ENCODE peak calls at places on chromosomes 16 and 17, in five cellular contexts. M is suprapubic skin, H is coronary artery, N is epithelial cell of esophagus, W is astrocyte of the cerebellum. A is an unnamed sample.

GRCh38 chr16:2937170-2937569 is 25.4 kb downstream of the FLYWCH1 start:
- DNase-seq in H (no peak), N (no peak), W (no peak), M (no peak), A (no peak)

GRCh38 chr17:7656958-7657715 is 6.4 kb downstream of the ATP1B2 start:
- DNase-seq in W (no peak), N (no peak), M (no peak), H (no peak), A (no peak)

GRCh38 chr17:44269118-44269794 is 1.3 kb upstream of the SLC4A1 start:
- DNase-seq in W (no peak), M (no peak), H (no peak), N (no peak), A (no peak)

GRCh38 chr16:68265078-68265925 is 976 bp downstream of the SLC7A6 start:
- DNase-seq in W (no peak), M (peak), N (peak), H (no peak), A (peak)

GRCh38 chr17:67260051-67260987 is 15.3 kb upstream of the HELZ start:
- DNase-seq in H (no peak), W (peak), N (peak), M (no peak), A (peak)

GRCh38 chr16:86986136-86986535 is 331.1 kb downstream of the C16orf95 start:
- DNase-seq in W (no peak), M (no peak), N (no peak), H (no peak), A (no peak)

GRCh38 chr17:18004345-18004744 is 31.7 kb downstream of the DRC3 start:
- DNase-seq in M (no peak), W (no peak), H (no peak), N (no peak), A (no peak)

GRCh38 chr16:70437017-70437581 is 1.8 kb downstream of the ST3GAL2 start:
- DNase-seq in H (no peak), W (peak), M (no peak), N (no peak), A (peak)

GRCh38 chr17:66508896-66509843 is 206.8 kb downstream of the PRKCA start:
- DNase-seq in N (peak), W (no peak), M (no peak), H (no peak), A (peak)

GRCh38 chr17:17812211-17813054 is 24.4 kb downstream of the SREBF1 start:
- DNase-seq in M (peak), W (no peak), H (no peak), N (peak), A (peak)

GRCh38 chr17:5510776-5511175 is 24.4 kb downstream of the MIS12 start:
- DNase-seq in W (no peak), H (no peak), M (no peak), N (peak), A (no peak)

GRCh38 chr17:28008526-28008925 is 34.0 kb upstream of the NLK start:
- DNase-seq in M (no peak), H (no peak), N (peak), W (peak), A (peak)

GRCh38 chr16:8619671-8620370 is 1.7 kb upstream of the METTL22 start:
- DNase-seq in W (no peak), N (no peak), M (no peak), H (no peak), A (no peak)

GRCh38 chr17:17445925-17446665 is 30.7 kb upstream of the MED9 start:
- DNase-seq in H (no peak), N (peak), W (peak), M (peak), A (peak)

GRCh38 chr16:55567382-55567781 is 898 bp downstream of the CAPNS2 start:
- DNase-seq in W (no peak), H (no peak), M (no peak), N (peak), A (peak)

GRCh38 chr17:60640503-60640902 is 37.1 kb upstream of the BCAS3 start:
- DNase-seq in N (peak), M (no peak), H (no peak), W (no peak), A (peak)

GRCh38 chr16:30974348-30974747 is 10.7 kb upstream of the HSD3B7 start:
- DNase-seq in M (no peak), H (no peak), W (no peak), N (no peak), A (no peak)

GRCh38 chr16:4316732-4317461 is 1.0 kb downstream of the GLIS2 start:
- DNase-seq in W (no peak), M (no peak), N (no peak), H (peak), A (peak)

GRCh38 chr17:1398900-1399299 is 1.1 kb downstream of the YWHAE start:
- DNase-seq in H (no peak), M (no peak), N (peak), W (no peak), A (peak)

DNA sequence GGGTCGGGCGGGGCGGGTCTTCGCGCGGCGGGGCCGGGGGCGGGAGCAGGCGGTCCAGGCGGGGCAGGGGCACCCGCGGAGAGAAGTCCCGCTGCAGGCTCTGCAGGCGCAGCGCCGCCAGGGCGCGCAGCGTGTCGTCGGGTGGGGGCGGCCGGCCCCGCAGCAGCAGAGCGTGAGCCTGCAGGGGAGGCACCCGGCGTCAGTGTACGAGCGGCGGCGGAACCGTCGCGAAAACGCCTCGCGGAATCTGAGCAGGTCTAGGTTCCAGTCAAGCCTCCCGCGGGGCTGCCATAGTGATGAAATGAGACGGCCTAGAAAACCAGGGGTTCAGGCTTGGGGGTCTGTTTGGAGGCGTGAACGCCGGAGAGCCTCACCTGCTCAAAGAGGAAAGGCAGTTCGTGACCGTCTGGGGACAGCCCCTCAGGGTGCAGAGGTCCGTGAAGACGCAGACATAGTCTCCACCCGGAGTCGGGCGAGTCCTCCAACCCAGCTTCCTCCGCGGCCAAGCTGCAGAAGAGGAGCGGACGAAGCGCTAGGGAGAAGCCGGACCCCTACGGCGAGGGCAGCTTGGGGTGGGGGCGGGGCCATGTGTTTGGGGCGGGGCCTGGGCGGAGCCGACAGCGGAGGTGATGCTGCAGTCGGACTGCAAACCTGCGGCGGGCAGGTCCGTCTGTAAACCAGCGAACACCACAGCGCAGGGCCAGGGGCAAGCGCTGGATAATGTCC is 6.4 kb downstream of the PLEKHH3 start:
- DNase-seq in M (no peak), N (no peak), H (no peak), W (no peak), A (no peak)
- TF ChIP-seq CTCF in M (no peak), N (no peak), H (no peak), W (no peak), A (no peak)

GRCh38 chr17:51373489-51374194 is 113.3 kb downstream of the UTP18 start:
- DNase-seq in W (no peak), N (no peak), H (no peak), M (no peak), A (no peak)

GRCh38 chr17:51366866-51367265 is 106.5 kb downstream of the UTP18 start:
- DNase-seq in H (no peak), N (no peak), W (no peak), M (no peak), A (no peak)

GRCh38 chr17:51374220-51374619 is 113.9 kb downstream of the UTP18 start:
- DNase-seq in N (no peak), H (no peak), W (no peak), M (no peak), A (no peak)

GRCh38 chr17:51372345-51373004 is 112.1 kb downstream of the UTP18 start:
- DNase-seq in H (no peak), N (peak), W (no peak), M (no peak), A (peak)

DNA sequence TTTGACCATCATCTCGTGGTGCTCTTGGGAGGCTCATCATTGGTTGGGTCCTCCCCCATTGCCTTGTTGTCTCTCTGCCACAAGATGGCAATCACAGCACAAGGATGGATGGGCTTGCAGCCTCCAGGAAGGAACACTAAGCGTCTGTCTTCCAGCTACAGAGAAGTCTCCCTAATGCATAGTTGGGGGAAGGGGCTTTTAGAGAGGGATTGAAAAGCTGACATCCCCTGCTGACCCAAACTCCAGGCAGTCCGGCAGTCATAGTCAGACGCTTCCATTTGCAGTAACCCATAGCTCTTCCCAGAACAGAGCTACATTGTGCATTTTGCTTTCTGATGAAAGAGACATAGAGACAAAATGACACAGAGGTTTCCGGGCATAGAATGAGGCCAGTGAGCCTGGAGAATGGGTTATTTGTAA is 111.4 kb downstream of the UTP18 start:
- DNase-seq in H (no peak), M (no peak), N (peak), W (peak), A (peak)
- TF ChIP-seq CTCF in H (no peak), M (peak), N (peak), W (peak), A (peak)

DNA sequence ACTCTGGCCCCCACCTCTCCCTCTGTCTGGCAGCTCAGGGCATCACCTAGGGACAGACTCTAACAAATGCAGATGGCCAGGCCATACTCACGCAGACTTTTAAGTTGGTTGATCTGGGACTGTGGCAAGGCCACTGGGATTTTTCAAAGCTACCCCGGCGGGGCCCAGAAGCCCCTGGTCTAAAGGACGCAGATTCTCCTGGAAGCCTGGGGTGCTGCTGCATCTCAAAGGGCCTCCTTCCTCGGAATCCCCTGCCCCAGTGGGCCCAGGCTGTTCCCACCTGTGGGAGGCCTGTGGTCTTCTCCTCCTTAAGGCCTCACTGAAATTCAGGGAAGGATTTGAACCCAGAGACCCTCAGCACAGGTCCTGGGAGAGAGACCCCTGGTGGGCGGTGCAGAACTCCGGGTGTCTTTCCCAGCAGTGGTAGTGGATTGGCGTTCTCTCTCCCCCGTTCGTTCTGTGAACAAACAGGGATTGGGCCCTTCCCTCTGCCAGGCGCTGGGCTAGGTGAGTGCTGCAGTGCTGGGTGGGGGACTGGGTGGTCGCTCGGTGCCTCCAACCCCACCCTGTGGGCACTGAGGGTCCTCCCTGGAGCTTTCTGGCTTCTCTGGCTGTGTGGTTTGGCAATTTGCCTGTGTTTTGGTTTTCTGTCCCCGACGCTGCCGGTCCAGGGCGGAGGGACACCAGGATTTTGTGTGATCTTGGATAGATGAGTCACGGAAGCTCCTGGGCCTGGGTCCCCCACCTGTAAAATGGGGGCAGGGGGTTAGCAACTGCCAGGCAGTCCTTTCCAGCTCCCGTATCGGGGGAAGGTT is 160.6 kb upstream of the GSE1 start:
- DNase-seq in H (no peak), M (no peak), N (no peak), W (no peak), A (no peak)
- TF ChIP-seq CTCF in H (no peak), M (no peak), N (no peak), W (no peak), A (no peak)

GRCh38 chr16:23270654-23271053 is 31.4 kb upstream of the SCNN1B start:
- DNase-seq in W (no peak), H (no peak), N (no peak), M (no peak), A (no peak)

GRCh38 chr16:23274968-23275367 is 27.1 kb upstream of the SCNN1B start:
- DNase-seq in H (no peak), W (no peak), M (no peak), N (peak), A (no peak)

GRCh38 chr16:23268561-23268960 is 33.5 kb upstream of the SCNN1B start:
- DNase-seq in M (no peak), W (no peak), N (no peak), H (no peak), A (no peak)

GRCh38 chr16:23267647-23268046 is 34.5 kb upstream of the SCNN1B start:
- DNase-seq in N (no peak), W (no peak), M (no peak), H (no peak), A (no peak)

DNA sequence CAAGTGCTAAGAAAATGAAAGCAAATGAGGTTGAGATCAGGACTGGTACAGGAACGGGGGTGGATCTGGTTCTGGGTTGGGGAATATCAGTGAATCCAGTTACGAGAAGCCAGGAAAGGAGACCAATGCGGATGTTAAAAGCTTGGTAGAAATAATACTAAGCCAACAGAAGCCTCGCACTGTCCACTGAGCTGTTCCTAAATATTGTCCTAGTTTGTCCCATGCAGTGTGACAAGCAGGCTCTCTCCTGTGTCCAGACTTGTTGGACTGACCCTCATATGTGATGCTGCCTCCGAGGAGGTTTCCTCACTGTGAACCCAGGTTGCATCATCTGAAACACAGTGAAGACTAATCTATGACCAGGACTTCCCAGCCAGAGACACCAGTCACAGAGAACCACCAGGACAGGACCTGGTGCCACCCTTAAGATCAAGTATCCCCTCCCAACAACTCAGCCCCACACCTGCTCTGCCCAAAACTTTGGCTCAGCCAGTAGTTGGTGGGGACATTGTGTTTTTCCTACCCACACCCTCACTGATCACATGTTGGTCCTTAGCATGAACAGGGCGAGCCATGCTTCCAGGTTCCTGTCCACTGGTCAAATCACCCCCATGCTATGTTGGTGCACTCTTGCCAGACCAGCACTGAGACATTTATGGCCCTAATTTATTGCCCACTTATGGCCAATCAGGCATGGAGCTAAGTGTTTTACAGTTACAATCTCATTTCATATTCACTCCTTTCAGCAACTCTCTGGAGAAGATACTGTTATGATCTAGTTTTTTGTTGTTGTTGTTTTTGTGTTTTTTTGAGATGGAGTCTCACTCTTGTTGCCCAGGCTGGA is 32.6 kb upstream of the SCNN1B start:
- DNase-seq in H (no peak), N (no peak), W (no peak), M (no peak), A (peak)
- TF ChIP-seq CTCF in H (no peak), N (no peak), W (no peak), M (no peak), A (no peak)

DNA sequence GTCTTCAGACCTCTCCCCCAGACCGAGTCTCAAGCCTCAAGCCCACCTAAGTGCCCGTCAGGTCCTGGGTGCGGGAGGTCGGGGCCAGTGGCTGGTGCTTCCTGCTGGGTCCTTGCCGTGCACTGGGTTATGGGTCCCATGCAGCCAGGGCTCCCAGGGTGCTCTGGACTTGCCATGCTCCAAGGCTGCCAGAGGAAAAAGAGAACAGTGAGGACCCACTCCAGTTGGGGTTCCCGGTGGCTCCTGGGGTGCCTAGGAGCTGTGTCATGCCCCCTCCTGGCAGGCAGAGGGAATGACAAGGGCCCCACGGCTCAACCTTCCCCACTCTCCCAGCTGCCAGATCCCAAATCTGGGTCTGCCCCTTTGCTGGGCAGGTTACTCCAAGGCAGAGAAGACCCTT is 3.8 kb downstream of the SNX20 start:
- DNase-seq in M (no peak), N (no peak), H (no peak), W (no peak), A (no peak)
- TF ChIP-seq CTCF in M (no peak), N (peak), H (no peak), W (peak), A (peak)

GRCh38 chr17:55433629-55434422 is 12.2 kb upstream of the MMD start:
- DNase-seq in H (no peak), W (peak), N (peak), M (no peak), A (peak)

GRCh38 chr17:55434721-55435120 is 13.1 kb upstream of the MMD start:
- DNase-seq in N (peak), H (no peak), W (no peak), M (no peak), A (no peak)

GRCh38 chr17:55435408-55435807 is 13.8 kb upstream of the MMD start:
- DNase-seq in H (no peak), W (no peak), N (no peak), M (no peak), A (no peak)

GRCh38 chr17:55432358-55433028 is 10.9 kb upstream of the MMD start:
- DNase-seq in M (no peak), H (no peak), W (no peak), N (peak), A (no peak)

GRCh38 chr17:55433029-55433628 is 11.5 kb upstream of the MMD start:
- DNase-seq in W (no peak), M (no peak), N (peak), H (no peak), A (peak)
- TF ChIP-seq CTCF in W (no peak), M (no peak), N (no peak), H (no peak), A (no peak)

GRCh38 chr17:76738468-76738850 is 540 bp downstream of the MFSD11 start:
- DNase-seq in M (no peak), H (no peak), W (no peak), N (no peak), A (no peak)

GRCh38 chr17:76737676-76738467 is at the start of gene MFSD11:
- DNase-seq in W (peak), M (peak), N (peak), H (no peak), A (peak)

GRCh38 chr17:76736349-76737081 is 616 bp downstream of the SRSF2 start:
- DNase-seq in W (no peak), H (peak), N (peak), M (peak), A (peak)

GRCh38 chr17:76735586-76736348 is 1.4 kb downstream of the SRSF2 start:
- DNase-seq in M (no peak), H (no peak), W (no peak), N (no peak), A (peak)

GRCh38 chr17:76737082-76737675 is at the start of gene SRSF2:
- DNase-seq in N (peak), H (peak), W (peak), M (peak), A (peak)
- TF ChIP-seq CTCF in N (no peak), H (no peak), W (no peak), M (no peak), A (no peak)

GRCh38 chr17:58232707-58233156 is 5.7 kb upstream of the LPO start:
- DNase-seq in W (no peak), H (peak), N (peak), M (no peak), A (peak)
- TF ChIP-seq CTCF in W (no peak), H (no peak), N (no peak), M (no peak), A (no peak)

GRCh38 chr16:57957396-57958392 is 13.2 kb downstream of the CNGB1 start:
- DNase-seq in M (no peak), N (no peak), W (no peak), H (no peak), A (no peak)
- TF ChIP-seq CTCF in M (no peak), N (no peak), W (no peak), H (no peak), A (no peak)

GRCh38 chr17:50634123-50634914 is at the start of gene ABCC3:
- DNase-seq in M (peak), W (no peak), N (peak), H (no peak), A (peak)

GRCh38 chr17:50636145-50636803 is 1.6 kb downstream of the ABCC3 start:
- DNase-seq in H (no peak), M (no peak), W (no peak), N (no peak), A (no peak)

GRCh38 chr17:50635720-50636144 is 1.1 kb downstream of the ABCC3 start:
- DNase-seq in N (no peak), W (no peak), M (no peak), H (no peak), A (peak)

GRCh38 chr17:50633683-50634082 is 998 bp upstream of the ABCC3 start:
- DNase-seq in M (no peak), H (no peak), N (no peak), W (no peak), A (no peak)

GRCh38 chr17:50634915-50635719 is 436 bp downstream of the ABCC3 start:
- DNase-seq in N (no peak), W (no peak), H (no peak), M (no peak), A (no peak)
- TF ChIP-seq CTCF in N (no peak), W (no peak), H (no peak), M (no peak), A (peak)